ENCODE peak calls at places on chromosomes 12 and 14, in four cellular contexts. N is M059J, S is NCI-H2081, R is aorta. Z is an unnamed sample.

GRCh38 chr14:64997108-64997794 is 10.6 kb downstream of the FNTB start:
- DNase-seq in N (peak; percentile 32), S (no peak), R (no peak), Z (no peak)

GRCh38 chr12:44000309-44000952 is 164.6 kb downstream of the TMEM117 start:
- DNase-seq in N (peak; percentile 59), S (peak; percentile 52), R (peak; percentile 34), Z (no peak)

GRCh38 chr12:53268637-53269562 is 801 bp downstream of the ESPL1 start:
- DNase-seq in N (no peak), S (no peak), R (no peak), Z (no peak)

GRCh38 chr12:71007025-71007424 is 86.5 kb upstream of the PTPRR start:
- DNase-seq in N (no peak), S (no peak), R (no peak), Z (no peak)

GRCh38 chr12:12505544-12506501 is 56.8 kb downstream of the DUSP16 start:
- DNase-seq in N (peak; percentile 75), S (no peak), R (no peak), Z (no peak)

GRCh38 chr12:108570743-108571603 is 8.6 kb downstream of the ISCU start:
- DNase-seq in N (peak; percentile 51), S (no peak), R (no peak), Z (no peak)

GRCh38 chr14:60944206-60944605 is 36.7 kb downstream of the TRMT5 start:
- DNase-seq in N (no peak), S (no peak), R (no peak), Z (no peak)

GRCh38 chr12:104651812-104652211 is 195.1 kb downstream of the CHST11 start:
- DNase-seq in N (no peak), S (no peak), R (no peak), Z (no peak)

GRCh38 chr12:75556306-75556899 is 45.0 kb upstream of the KRR1 start:
- DNase-seq in N (no peak), S (no peak), R (no peak), Z (no peak)

GRCh38 chr14:74801396-74801795 is 38.3 kb downstream of the YLPM1 start:
- DNase-seq in N (no peak), S (no peak), R (no peak), Z (no peak)

GRCh38 chr14:69612014-69612758 is 790 bp downstream of the SUSD6 start:
- DNase-seq in N (peak; percentile 54), S (no peak), R (peak; percentile 51), Z (no peak)

GRCh38 chr12:104507672-104508071 is 50.9 kb downstream of the CHST11 start:
- DNase-seq in N (peak; percentile 26), S (no peak), R (no peak), Z (no peak)

GRCh38 chr12:26614217-26614616 is 218.8 kb downstream of the ITPR2 start:
- DNase-seq in N (peak; percentile 20), S (no peak), R (no peak), Z (no peak)

GRCh38 chr14:39419272-39419671 is 13.0 kb downstream of the FBXO33 start:
- DNase-seq in N (no peak), S (no peak), R (no peak), Z (no peak)

GRCh38 chr14:71418591-71419245 is 511.5 kb downstream of the PCNX1 start:
- DNase-seq in N (no peak), S (no peak), R (no peak), Z (no peak)

GRCh38 chr14:68655021-68655811 is 137.7 kb downstream of the ZFP36L1 start:
- DNase-seq in N (no peak), S (no peak), R (no peak), Z (no peak)

GRCh38 chr14:24086193-24086955 is 7.7 kb upstream of the PCK2 start:
- DNase-seq in N (no peak), S (no peak), R (no peak), Z (no peak)

GRCh38 chr12:55642275-55643068 is 5.8 kb downstream of the OR10P1 start:
- DNase-seq in N (no peak), S (no peak), R (no peak), Z (no peak)

GRCh38 chr14:75884198-75884611 is 97.6 kb downstream of the TGFB3 start:
- DNase-seq in N (peak; percentile 91), S (no peak), R (no peak), Z (no peak)

GRCh38 chr14:101120636-101121398 is 217.3 kb upstream of the RTL1 start:
- DNase-seq in N (no peak), S (peak; percentile 34), R (peak; percentile 83), Z (no peak)

GRCh38 chr14:70005281-70005805 is 126.1 kb downstream of the SMOC1 start:
- DNase-seq in N (no peak), S (no peak), R (no peak), Z (no peak)

GRCh38 chr14:32010561-32011188 is 66.4 kb upstream of the ARHGAP5 start:
- DNase-seq in N (peak; percentile 96), S (no peak), R (no peak), Z (no peak)

GRCh38 chr14:25150934-25151790 is 101.2 kb upstream of the STXBP6 start:
- DNase-seq in N (peak; percentile 41), S (peak; percentile 48), R (no peak), Z (no peak)

GRCh38 chr12:132423251-132424117 is 66.5 kb upstream of the FBRSL1 start:
- DNase-seq in N (no peak), S (no peak), R (no peak), Z (no peak)

GRCh38 chr14:104697317-104697703 is 7.9 kb downstream of the INF2 start:
- DNase-seq in N (no peak), S (no peak), R (no peak), Z (no peak)

GRCh38 chr12:105920161-105920684 is 218.5 kb downstream of the NUAK1 start:
- DNase-seq in N (no peak), S (no peak), R (no peak), Z (no peak)

GRCh38 chr12:49403887-49404517 is 36.7 kb downstream of the SPATS2 start:
- DNase-seq in N (no peak), S (no peak), R (no peak), Z (no peak)

GRCh38 chr12:50732591-50732990 is 31.3 kb upstream of the ATF1 start:
- DNase-seq in N (peak; percentile 95), S (no peak), R (no peak), Z (no peak)

GRCh38 chr12:19856389-19856788 is 417.1 kb downstream of the AEBP2 start:
- DNase-seq in N (peak; percentile 70), S (no peak), R (no peak), Z (no peak)

GRCh38 chr14:53999061-53999488 is 42.5 kb upstream of the BMP4 start:
- DNase-seq in N (peak; percentile 89), S (no peak), R (no peak), Z (no peak)

GRCh38 chr14:72594099-72594901 is 299.6 kb downstream of the DPF3 start:
- DNase-seq in N (no peak), S (no peak), R (no peak), Z (no peak)

GRCh38 chr12:52277486-52278245 is 3.2 kb downstream of the KRT86 start:
- DNase-seq in N (no peak), S (no peak), R (no peak), Z (no peak)

GRCh38 chr14:54342806-54343205 is 54.0 kb upstream of the CDKN3 start:
- DNase-seq in N (peak; percentile 60), S (no peak), R (no peak), Z (no peak)

Z was measured in esophagus squamous epithelium.